ENCODE peak calls at places on chromosomes 12 and 14, in nine cellular contexts. One of them, this sample, is unnamed.

GRCh38 chr14:45658226-45658916 is 405.4 kb upstream of the MIS18BP1 start:
- DNase-seq in D341Med: no peak
- DNase-seq in DMS153: no peak
- DNase-seq in AG10803: no peak
- DNase-seq in anterior cingulate cortex: no peak
- DNase-seq in amniotic stem cell: no peak
- DNase-seq in GM03348: no peak
- DNase-seq in bronchial epithelial cell: no peak
- DNase-seq in fibroblast of gingiva: no peak
- DNase-seq in this sample: no peak

GRCh38 chr14:71289536-71289935 is 382.3 kb downstream of the PCNX1 start:
- DNase-seq in D341Med: no peak
- DNase-seq in DMS153: no peak
- DNase-seq in AG10803: no peak
- DNase-seq in anterior cingulate cortex: no peak
- DNase-seq in amniotic stem cell: no peak
- DNase-seq in GM03348: no peak
- DNase-seq in bronchial epithelial cell: no peak
- DNase-seq in fibroblast of gingiva: no peak
- DNase-seq in this sample: no peak

GRCh38 chr14:64438181-64438839 is 27.0 kb upstream of the AKAP5 start:
- DNase-seq in D341Med: no peak
- DNase-seq in DMS153: no peak
- DNase-seq in AG10803: peak
- DNase-seq in anterior cingulate cortex: no peak
- DNase-seq in amniotic stem cell: peak
- DNase-seq in GM03348: peak
- DNase-seq in bronchial epithelial cell: peak
- DNase-seq in fibroblast of gingiva: peak
- DNase-seq in this sample: no peak

GRCh38 chr12:81070846-81071245 is 7.0 kb upstream of the ACSS3 start:
- DNase-seq in D341Med: no peak
- DNase-seq in DMS153: no peak
- DNase-seq in AG10803: no peak
- DNase-seq in anterior cingulate cortex: no peak
- DNase-seq in amniotic stem cell: no peak
- DNase-seq in GM03348: no peak
- DNase-seq in bronchial epithelial cell: peak
- DNase-seq in fibroblast of gingiva: no peak
- DNase-seq in this sample: no peak

GRCh38 chr14:90061849-90062794 is at the start of gene KCNK13:
- DNase-seq in D341Med: peak
- DNase-seq in DMS153: no peak
- DNase-seq in AG10803: no peak
- DNase-seq in anterior cingulate cortex: no peak
- DNase-seq in amniotic stem cell: no peak
- DNase-seq in GM03348: peak
- DNase-seq in bronchial epithelial cell: no peak
- DNase-seq in fibroblast of gingiva: no peak
- DNase-seq in this sample: no peak

GRCh38 chr12:98592825-98593322 is 612 bp upstream of the SLC25A3 start:
- DNase-seq in D341Med: no peak
- DNase-seq in DMS153: no peak
- DNase-seq in AG10803: no peak
- DNase-seq in anterior cingulate cortex: no peak
- DNase-seq in amniotic stem cell: no peak
- DNase-seq in GM03348: no peak
- DNase-seq in bronchial epithelial cell: no peak
- DNase-seq in fibroblast of gingiva: no peak
- DNase-seq in this sample: no peak

GRCh38 chr12:88665051-88665450 is 84.8 kb upstream of the KITLG start:
- DNase-seq in D341Med: no peak
- DNase-seq in DMS153: no peak
- DNase-seq in AG10803: peak
- DNase-seq in anterior cingulate cortex: no peak
- DNase-seq in amniotic stem cell: no peak
- DNase-seq in GM03348: peak
- DNase-seq in bronchial epithelial cell: peak
- DNase-seq in fibroblast of gingiva: peak
- DNase-seq in this sample: no peak

GRCh38 chr12:50066402-50066801 is 9.0 kb downstream of the ASIC1 start:
- DNase-seq in D341Med: no peak
- DNase-seq in DMS153: no peak
- DNase-seq in AG10803: peak
- DNase-seq in anterior cingulate cortex: no peak
- DNase-seq in amniotic stem cell: peak
- DNase-seq in GM03348: peak
- DNase-seq in bronchial epithelial cell: peak
- DNase-seq in fibroblast of gingiva: peak
- DNase-seq in this sample: no peak

GRCh38 chr12:53180931-53181645 is 363 bp upstream of the CSAD start:
- DNase-seq in D341Med: peak
- DNase-seq in DMS153: peak
- DNase-seq in AG10803: peak
- DNase-seq in anterior cingulate cortex: peak
- DNase-seq in amniotic stem cell: no peak
- DNase-seq in GM03348: peak
- DNase-seq in bronchial epithelial cell: peak
- DNase-seq in fibroblast of gingiva: peak
- DNase-seq in this sample: no peak

GRCh38 chr12:55929306-55929791 is 1.6 kb upstream of the DGKA start:
- DNase-seq in D341Med: no peak
- DNase-seq in DMS153: no peak
- DNase-seq in AG10803: no peak
- DNase-seq in anterior cingulate cortex: no peak
- DNase-seq in amniotic stem cell: no peak
- DNase-seq in GM03348: no peak
- DNase-seq in bronchial epithelial cell: no peak
- DNase-seq in fibroblast of gingiva: no peak
- DNase-seq in this sample: no peak

GRCh38 chr12:127829974-127830543 is 436.9 kb upstream of the TMEM132C start:
- DNase-seq in D341Med: no peak
- DNase-seq in DMS153: no peak
- DNase-seq in AG10803: no peak
- DNase-seq in anterior cingulate cortex: no peak
- DNase-seq in amniotic stem cell: no peak
- DNase-seq in GM03348: no peak
- DNase-seq in bronchial epithelial cell: no peak
- DNase-seq in fibroblast of gingiva: no peak
- DNase-seq in this sample: no peak

GRCh38 chr12:27785882-27786570 is 6.0 kb upstream of the MANSC4 start:
- DNase-seq in D341Med: no peak
- DNase-seq in DMS153: no peak
- DNase-seq in AG10803: peak
- DNase-seq in anterior cingulate cortex: no peak
- DNase-seq in amniotic stem cell: peak
- DNase-seq in GM03348: no peak
- DNase-seq in bronchial epithelial cell: peak
- DNase-seq in fibroblast of gingiva: no peak
- DNase-seq in this sample: no peak

GRCh38 chr14:39060818-39061437 is 42.1 kb downstream of the SEC23A start:
- DNase-seq in D341Med: no peak
- DNase-seq in DMS153: no peak
- DNase-seq in AG10803: no peak
- DNase-seq in anterior cingulate cortex: no peak
- DNase-seq in amniotic stem cell: no peak
- DNase-seq in GM03348: no peak
- DNase-seq in bronchial epithelial cell: no peak
- DNase-seq in fibroblast of gingiva: no peak
- DNase-seq in this sample: no peak

GRCh38 chr12:59070534-59070933 is 150.2 kb upstream of the LRIG3 start:
- DNase-seq in D341Med: no peak
- DNase-seq in DMS153: no peak
- DNase-seq in AG10803: no peak
- DNase-seq in anterior cingulate cortex: no peak
- DNase-seq in amniotic stem cell: no peak
- DNase-seq in GM03348: no peak
- DNase-seq in bronchial epithelial cell: no peak
- DNase-seq in fibroblast of gingiva: no peak
- DNase-seq in this sample: no peak

GRCh38 chr14:49893309-49894213 is 679 bp downstream of the ARF6 start:
- DNase-seq in D341Med: peak
- DNase-seq in DMS153: no peak
- DNase-seq in AG10803: peak
- DNase-seq in anterior cingulate cortex: no peak
- DNase-seq in amniotic stem cell: no peak
- DNase-seq in GM03348: peak
- DNase-seq in bronchial epithelial cell: no peak
- DNase-seq in fibroblast of gingiva: peak
- DNase-seq in this sample: no peak

GRCh38 chr14:90381999-90382451 is 14.8 kb upstream of the CALM1 start:
- DNase-seq in D341Med: no peak
- DNase-seq in DMS153: peak
- DNase-seq in AG10803: no peak
- DNase-seq in anterior cingulate cortex: no peak
- DNase-seq in amniotic stem cell: no peak
- DNase-seq in GM03348: no peak
- DNase-seq in bronchial epithelial cell: peak
- DNase-seq in fibroblast of gingiva: no peak
- DNase-seq in this sample: no peak

GRCh38 chr12:64894827-64895475 is 70.5 kb downstream of the TBC1D30 start:
- DNase-seq in D341Med: no peak
- DNase-seq in DMS153: no peak
- DNase-seq in AG10803: peak
- DNase-seq in anterior cingulate cortex: no peak
- DNase-seq in amniotic stem cell: no peak
- DNase-seq in GM03348: no peak
- DNase-seq in bronchial epithelial cell: peak
- DNase-seq in fibroblast of gingiva: no peak
- DNase-seq in this sample: no peak

GRCh38 chr12:1629338-1630080 is 478 bp downstream of the WNT5B start:
- DNase-seq in D341Med: peak
- DNase-seq in DMS153: no peak
- DNase-seq in AG10803: no peak
- DNase-seq in anterior cingulate cortex: no peak
- DNase-seq in amniotic stem cell: no peak
- DNase-seq in GM03348: no peak
- DNase-seq in bronchial epithelial cell: no peak
- DNase-seq in fibroblast of gingiva: no peak
- DNase-seq in this sample: no peak

GRCh38 chr12:71045781-71046180 is 112.0 kb downstream of the TSPAN8 start:
- DNase-seq in D341Med: no peak
- DNase-seq in DMS153: no peak
- DNase-seq in AG10803: peak
- DNase-seq in anterior cingulate cortex: no peak
- DNase-seq in amniotic stem cell: peak
- DNase-seq in GM03348: no peak
- DNase-seq in bronchial epithelial cell: no peak
- DNase-seq in fibroblast of gingiva: peak
- DNase-seq in this sample: no peak

GRCh38 chr12:27347779-27348178 is 15.1 kb downstream of the BMAL2 start:
- DNase-seq in D341Med: no peak
- DNase-seq in DMS153: no peak
- DNase-seq in AG10803: no peak
- DNase-seq in anterior cingulate cortex: no peak
- DNase-seq in amniotic stem cell: no peak
- DNase-seq in GM03348: no peak
- DNase-seq in bronchial epithelial cell: peak
- DNase-seq in fibroblast of gingiva: no peak
- DNase-seq in this sample: no peak

GRCh38 chr14:103273145-103273846 is 60.7 kb upstream of the EIF5 start:
- DNase-seq in D341Med: no peak
- DNase-seq in DMS153: no peak
- DNase-seq in AG10803: no peak
- DNase-seq in anterior cingulate cortex: no peak
- DNase-seq in amniotic stem cell: no peak
- DNase-seq in GM03348: no peak
- DNase-seq in bronchial epithelial cell: no peak
- DNase-seq in fibroblast of gingiva: no peak
- DNase-seq in this sample: no peak